ENCODE peak calls at places on chromosomes 3 and 15, in seven cellular contexts. One of them, this sample, is unnamed.

GRCh38 chr15:100284701-100285100 is 57.1 kb downstream of the ADAMTS17 start:
- DNase-seq in iPS DF 19.7: no peak
- DNase-seq in NCI-H1105: no peak
- DNase-seq in activated CD4-positive, alpha-beta T cell treated with anti-CD3 and anti-CD28 coated beads for 48 hours: no peak
- DNase-seq in HFF-Myc: no peak
- DNase-seq in H1: no peak
- DNase-seq in cardiac septum: no peak
- DNase-seq in this sample: peak; percentile 37

GRCh38 chr3:112123548-112123947 is 9.5 kb downstream of the GCSAM start:
- DNase-seq in iPS DF 19.7: no peak
- DNase-seq in NCI-H1105: no peak
- DNase-seq in activated CD4-positive, alpha-beta T cell treated with anti-CD3 and anti-CD28 coated beads for 48 hours: no peak
- DNase-seq in HFF-Myc: no peak
- DNase-seq in H1: no peak
- DNase-seq in cardiac septum: no peak
- DNase-seq in this sample: no peak

GRCh38 chr3:185657691-185658503 is 71.8 kb downstream of the SENP2 start:
- DNase-seq in iPS DF 19.7: no peak
- DNase-seq in NCI-H1105: no peak
- DNase-seq in activated CD4-positive, alpha-beta T cell treated with anti-CD3 and anti-CD28 coated beads for 48 hours: no peak
- DNase-seq in HFF-Myc: no peak
- DNase-seq in H1: no peak
- DNase-seq in cardiac septum: no peak
- DNase-seq in this sample: no peak

GRCh38 chr3:156483426-156483825 is 71.5 kb downstream of the SSR3 start:
- DNase-seq in iPS DF 19.7: no peak
- DNase-seq in NCI-H1105: no peak
- DNase-seq in activated CD4-positive, alpha-beta T cell treated with anti-CD3 and anti-CD28 coated beads for 48 hours: no peak
- DNase-seq in HFF-Myc: peak; percentile 74
- DNase-seq in H1: no peak
- DNase-seq in cardiac septum: no peak
- DNase-seq in this sample: no peak

GRCh38 chr3:24235121-24235520 is 259.5 kb downstream of the THRB start:
- DNase-seq in iPS DF 19.7: no peak
- DNase-seq in NCI-H1105: no peak
- DNase-seq in activated CD4-positive, alpha-beta T cell treated with anti-CD3 and anti-CD28 coated beads for 48 hours: no peak
- DNase-seq in HFF-Myc: no peak
- DNase-seq in H1: no peak
- DNase-seq in cardiac septum: no peak
- DNase-seq in this sample: no peak

GRCh38 chr3:42702066-42702951 is at the start of gene HHATL:
- DNase-seq in iPS DF 19.7: no peak
- DNase-seq in NCI-H1105: no peak
- DNase-seq in activated CD4-positive, alpha-beta T cell treated with anti-CD3 and anti-CD28 coated beads for 48 hours: no peak
- DNase-seq in HFF-Myc: no peak
- DNase-seq in H1: peak; percentile 45
- DNase-seq in cardiac septum: peak; percentile 83
- DNase-seq in this sample: peak; percentile 76

GRCh38 chr3:119529883-119530282 is 29.5 kb downstream of the CD80 start:
- DNase-seq in iPS DF 19.7: no peak
- DNase-seq in NCI-H1105: no peak
- DNase-seq in activated CD4-positive, alpha-beta T cell treated with anti-CD3 and anti-CD28 coated beads for 48 hours: no peak
- DNase-seq in HFF-Myc: no peak
- DNase-seq in H1: no peak
- DNase-seq in cardiac septum: no peak
- DNase-seq in this sample: no peak

GRCh38 chr3:110420158-110420641 is 651.4 kb upstream of the NECTIN3 start:
- DNase-seq in iPS DF 19.7: no peak
- DNase-seq in NCI-H1105: no peak
- DNase-seq in activated CD4-positive, alpha-beta T cell treated with anti-CD3 and anti-CD28 coated beads for 48 hours: no peak
- DNase-seq in HFF-Myc: peak; percentile 74
- DNase-seq in H1: no peak
- DNase-seq in cardiac septum: no peak
- DNase-seq in this sample: no peak

GRCh38 chr3:70885636-70886035 is 573.2 kb upstream of the MDFIC2 start:
- DNase-seq in iPS DF 19.7: no peak
- DNase-seq in NCI-H1105: no peak
- DNase-seq in activated CD4-positive, alpha-beta T cell treated with anti-CD3 and anti-CD28 coated beads for 48 hours: no peak
- DNase-seq in HFF-Myc: no peak
- DNase-seq in H1: no peak
- DNase-seq in cardiac septum: no peak
- DNase-seq in this sample: no peak

This sample was measured in thyroid gland.